ENCODE peak calls at places on chromosomes 3 and 15, in nine cellular contexts. G is ovary, P is adrenal gland, Y is lower leg skin, K is tibial nerve, W is heart left ventricle, B is endothelial cell of umbilical vein, H is spleen, C is esophagus squamous epithelium. D is an unnamed sample.
A peak's percentile ranks its signal among the peaks of the same experiment; 100 is the strongest.

GRCh38 chr3:124666067-124666466 is 64.2 kb upstream of the UMPS start:
- DNase-seq in B (no peak), Y (no peak), W (no peak), G (no peak), H (no peak), K (no peak), C (no peak), P (no peak), D (no peak)

GRCh38 chr15:38860682-38861081 is 296.1 kb upstream of the RASGRP1 start:
- DNase-seq in H (no peak), B (no peak), C (no peak), K (no peak), G (no peak), W (no peak), Y (no peak), P (no peak), D (no peak)

GRCh38 chr3:97825101-97825500 is 3.3 kb downstream of the CRYBG3 start:
- DNase-seq in C (no peak), G (no peak), W (no peak), B (no peak), H (no peak), K (no peak), Y (no peak), P (no peak), D (no peak)

GRCh38 chr15:66617137-66618090 is 51.6 kb upstream of the LCTL start:
- DNase-seq in P (peak; percentile 76), Y (peak; percentile 43), K (peak; percentile 16), B (peak; percentile 97), G (peak; percentile 70), W (peak; percentile 72), H (peak; percentile 89), C (no peak), D (peak; percentile 67)

GRCh38 chr3:165837058-165837525 is at the start of gene BCHE:
- DNase-seq in C (no peak), W (no peak), Y (peak; percentile 31), P (peak; percentile 15), G (no peak), H (no peak), K (no peak), B (peak; percentile 78), D (peak; percentile 52)

GRCh38 chr3:165839296-165840076 is 2.3 kb upstream of the BCHE start:
- DNase-seq in W (no peak), G (no peak), P (no peak), H (no peak), B (no peak), K (no peak), Y (no peak), C (no peak), D (no peak)

GRCh38 chr3:113091417-113091816 is 100.6 kb downstream of the GTPBP8 start:
- DNase-seq in G (no peak), H (no peak), K (no peak), C (no peak), P (no peak), W (no peak), Y (no peak), B (no peak), D (no peak)

GRCh38 chr15:70347766-70348558 is 250.2 kb upstream of the TLE3 start:
- DNase-seq in B (no peak), P (no peak), Y (no peak), W (no peak), H (no peak), K (peak; percentile 1), G (no peak), C (no peak), D (no peak)

GRCh38 chr3:12143949-12144504 is 14.7 kb downstream of the TIMP4 start:
- DNase-seq in P (peak; percentile 54), K (peak; percentile 87), G (peak; percentile 75), W (peak; percentile 61), Y (peak; percentile 81), C (no peak), H (no peak), B (no peak), D (peak; percentile 67)

GRCh38 chr3:108500728-108501127 is 9.7 kb downstream of the MYH15 start:
- DNase-seq in K (no peak), G (no peak), H (no peak), P (no peak), W (no peak), B (no peak), C (no peak), Y (no peak), D (no peak)

GRCh38 chr15:79970921-79971434 is at the start of gene BCL2A1:
- DNase-seq in C (peak; percentile 9), H (peak; percentile 25), Y (no peak), P (no peak), W (no peak), B (peak; percentile 56), K (peak; percentile 28), G (no peak), D (no peak)

GRCh38 chr3:81723732-81724313 is 37.6 kb downstream of the GBE1 start:
- DNase-seq in W (no peak), B (peak; percentile 78), K (no peak), Y (no peak), H (no peak), G (no peak), C (no peak), P (peak; percentile 46), D (no peak)

GRCh38 chr3:104939196-104939595 is 427.5 kb upstream of the ALCAM start:
- DNase-seq in H (no peak), G (no peak), K (no peak), W (no peak), B (peak; percentile 45), P (no peak), Y (no peak), C (no peak), D (no peak)

GRCh38 chr3:189041482-189042090 is 130.2 kb upstream of the TPRG1 start:
- DNase-seq in Y (no peak), H (peak; percentile 69), K (no peak), C (peak; percentile 4), B (peak; percentile 67), W (no peak), P (peak; percentile 36), G (peak; percentile 44), D (peak; percentile 25)
- TF ChIP-seq CTCF in Y (no peak), H (peak; percentile 57), K (peak; percentile 10), C (peak; percentile 43), B (peak; percentile 45), W (peak; percentile 49), P (peak; percentile 46), G (no peak), D (peak; percentile 27)

DNA sequence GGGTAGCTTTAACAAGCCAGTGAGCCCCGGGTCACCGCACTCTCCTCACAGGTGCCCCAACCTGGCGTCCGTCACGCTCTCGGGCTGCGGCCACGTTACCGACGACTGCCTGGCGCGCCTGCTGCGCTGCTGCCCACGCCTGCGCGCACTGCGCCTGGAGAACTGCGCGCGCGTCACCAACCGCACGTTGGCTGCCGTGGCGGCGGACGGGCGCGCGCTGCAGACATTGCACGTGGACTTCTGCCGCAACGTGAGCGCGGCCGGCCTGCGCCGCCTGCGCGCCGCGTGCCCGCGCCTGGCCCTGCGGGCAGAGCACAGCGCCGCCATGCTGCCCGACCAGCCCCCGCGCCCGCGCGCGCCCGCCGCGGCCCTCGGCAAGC is 3.4 kb downstream of the FBXL22 start:
- DNase-seq in B (peak; percentile 94), K (peak; percentile 59), P (peak; percentile 93), C (peak; percentile 52), H (peak; percentile 98), G (peak; percentile 94), Y (peak; percentile 74), W (peak; percentile 91), D (peak; percentile 84)
- TF ChIP-seq POLR2A in B (peak; percentile 95), K (peak; percentile 53), P (peak; percentile 98), C (no peak), H (peak; percentile 85), G (peak; percentile 57), Y (no peak), W (peak; percentile 76), D (no peak)

DNA sequence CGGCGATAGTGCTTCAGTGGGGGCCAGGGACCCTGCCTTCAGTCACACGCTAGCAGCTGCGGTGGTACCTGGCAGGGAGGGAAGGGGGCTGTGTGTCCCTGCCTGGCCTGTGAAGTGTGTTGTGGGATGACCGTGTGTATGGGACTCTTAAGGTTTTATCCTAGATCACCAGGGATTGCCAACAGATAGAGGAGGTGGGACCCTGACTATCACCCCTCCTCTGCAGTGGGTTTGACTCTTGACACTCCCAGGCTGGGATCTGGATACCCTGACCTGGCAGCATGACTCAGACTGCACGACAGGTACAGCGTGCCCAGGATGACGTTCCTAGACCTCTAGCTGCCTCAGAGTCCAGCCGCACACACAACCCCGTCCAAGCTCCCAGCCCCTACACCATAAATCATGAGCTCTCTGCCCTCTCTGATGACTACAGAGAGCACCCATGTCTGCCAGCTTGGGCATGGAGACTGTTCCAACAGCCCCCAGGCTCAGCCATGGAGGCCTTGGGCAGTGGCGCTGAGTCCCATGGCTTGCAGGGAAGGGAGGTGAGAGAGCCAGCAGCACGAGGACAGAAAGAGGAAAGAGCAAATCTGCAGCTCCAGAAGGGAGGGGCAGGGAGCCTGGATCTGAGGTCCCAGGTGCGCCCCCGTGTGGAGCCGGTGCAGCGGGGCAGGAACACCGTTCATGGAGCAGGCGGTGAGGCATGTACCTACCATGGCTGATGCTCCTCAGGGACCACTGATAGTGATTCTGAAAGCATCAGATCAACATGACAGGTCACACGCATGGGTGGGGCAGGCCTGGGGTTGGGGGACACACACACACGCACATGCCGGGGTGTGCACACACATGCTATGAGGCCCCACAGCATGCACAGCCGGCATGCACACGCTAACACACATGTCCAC is 71.0 kb downstream of the ADAMTS7 start:
- DNase-seq in G (no peak), H (peak; percentile 86), Y (no peak), B (peak; percentile 26), P (peak; percentile 87), W (no peak), K (no peak), C (no peak), D (no peak)
- TF ChIP-seq CTCF in G (no peak), H (peak; percentile 41), Y (no peak), B (peak; percentile 46), P (peak; percentile 45), W (peak; percentile 34), K (peak; percentile 16), C (peak; percentile 50), D (no peak)

GRCh38 chr15:85702321-85703230 is 92.1 kb downstream of the KLHL25 start:
- DNase-seq in W (no peak), K (no peak), B (peak; percentile 81), P (no peak), Y (no peak), H (no peak), G (no peak), C (no peak), D (no peak)
- TF ChIP-seq POLR2A in W (no peak), K (no peak), B (no peak), P (no peak), Y (no peak), H (no peak), G (no peak), C (no peak), D (no peak)

DNA sequence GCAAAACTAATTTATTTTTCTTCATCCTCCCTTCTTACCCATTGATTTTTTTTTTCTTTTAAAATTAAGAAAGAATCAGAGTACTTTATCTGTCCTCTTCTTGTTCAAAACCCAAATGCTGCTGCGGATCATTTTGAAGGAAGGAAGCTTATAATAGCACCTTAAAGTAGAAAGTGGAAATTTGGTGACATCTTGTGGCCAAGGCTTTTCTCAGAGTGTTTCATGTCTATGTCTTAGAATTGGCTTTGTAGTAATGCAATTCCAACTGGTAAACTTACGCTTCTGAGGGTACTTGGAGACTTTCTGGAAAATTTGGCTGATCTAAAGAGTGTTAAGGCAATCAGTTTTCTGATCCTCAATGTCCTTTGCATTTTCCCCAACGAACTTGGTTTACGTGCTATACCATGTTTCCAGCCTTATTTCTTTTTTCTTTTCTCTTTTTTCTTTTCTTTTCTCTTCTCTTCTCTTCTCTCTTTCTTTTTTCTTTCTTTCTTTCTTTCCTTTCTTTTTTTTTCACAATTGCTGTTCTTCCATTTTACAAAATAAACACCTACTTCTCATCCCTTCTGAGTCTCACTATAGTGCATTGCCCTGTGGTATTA is 30.7 kb downstream of the C3orf38 start:
- DNase-seq in Y (no peak), B (peak; percentile 48), C (no peak), P (no peak), W (no peak), K (peak; percentile 10), H (no peak), G (no peak), D (no peak)
- TF ChIP-seq CTCF in Y (no peak), B (peak; percentile 8), C (no peak), P (peak; percentile 32), W (peak; percentile 24), K (no peak), H (peak; percentile 31), G (no peak), D (no peak)

D was measured in uterus.